ENCODE peak calls at places on chromosome 3, in seven cellular contexts. A is stimulated activated CD4-positive, alpha-beta T cell treated with anti-CD3 and anti-CD28 coated beads, Interleukin-2, amount 100 ng/mL, for 48 hours; L is posterior vena cava; Y is NCI-H146; C is Peyer's patch; Z is cardiac fibroblast; N is IMR-90. W is an unnamed sample.

GRCh38 chr3:119974666-119975065 is 119.6 kb downstream of the GSK3B start:
- DNase-seq in C (no peak), N (no peak), Z (no peak), A (no peak), Y (no peak), L (no peak), W (no peak)

GRCh38 chr3:105944721-105945120 is 75.9 kb upstream of the CBLB start:
- DNase-seq in Z (peak; percentile 37), Y (no peak), C (no peak), N (peak; percentile 88), A (no peak), L (no peak), W (no peak)

GRCh38 chr3:117192888-117193287 is 483.3 kb downstream of the TUSC7 start:
- DNase-seq in Z (no peak), A (no peak), Y (no peak), C (no peak), L (no peak), N (no peak), W (no peak)

GRCh38 chr3:7929319-7929889 is 572.2 kb upstream of the LMCD1 start:
- DNase-seq in N (no peak), C (no peak), L (no peak), A (no peak), Z (no peak), Y (no peak), W (no peak)

GRCh38 chr3:56190906-56191305 is 277.4 kb downstream of the ERC2 start:
- DNase-seq in N (no peak), Y (no peak), A (no peak), C (no peak), L (no peak), Z (no peak), W (no peak)

GRCh38 chr3:176919836-176920760 is 277.2 kb downstream of the TBL1XR1 start:
- DNase-seq in N (peak; percentile 94), A (no peak), Y (peak; percentile 95), L (no peak), Z (peak; percentile 57), C (no peak), W (no peak)

GRCh38 chr3:9750556-9751411 is 1.0 kb downstream of the OGG1 start:
- DNase-seq in L (no peak), N (peak; percentile 38), Y (no peak), C (peak; percentile 83), A (no peak), Z (no peak), W (no peak)

GRCh38 chr3:16383864-16384263 is 118.9 kb downstream of the OXNAD1 start:
- DNase-seq in L (no peak), Y (no peak), C (no peak), A (no peak), Z (no peak), N (no peak), W (no peak)

GRCh38 chr3:144341461-144341860 is 369.8 kb downstream of the DIPK2A start:
- DNase-seq in Z (no peak), C (no peak), L (no peak), A (no peak), Y (no peak), N (no peak), W (no peak)

GRCh38 chr3:59998040-59998439 is 948.2 kb upstream of the CFAP20DC start:
- DNase-seq in A (no peak), N (no peak), C (no peak), Z (no peak), L (no peak), Y (peak; percentile 5), W (no peak)

GRCh38 chr3:142844339-142844977 is 44.4 kb downstream of the PCOLCE2 start:
- DNase-seq in Z (peak; percentile 52), Y (peak; percentile 56), N (peak; percentile 38), A (no peak), C (no peak), L (no peak), W (no peak)

GRCh38 chr3:69182588-69183299 is 60.3 kb upstream of the LMOD3 start:
- DNase-seq in Z (peak; percentile 74), L (no peak), C (no peak), A (no peak), N (peak; percentile 81), Y (no peak), W (no peak)

GRCh38 chr3:102156426-102156825 is 278.4 kb upstream of the ZPLD1 start:
- DNase-seq in Y (no peak), C (no peak), L (no peak), N (peak; percentile 95), A (no peak), Z (peak; percentile 91), W (no peak)

GRCh38 chr3:101719604-101720185 is 4.7 kb upstream of the CEP97 start:
- DNase-seq in N (no peak), Y (no peak), Z (peak; percentile 12), L (no peak), A (no peak), C (no peak), W (no peak)

GRCh38 chr3:84487296-84487695 is 471.5 kb upstream of the CADM2 start:
- DNase-seq in L (no peak), N (no peak), Y (no peak), Z (no peak), C (no peak), A (no peak), W (no peak)

GRCh38 chr3:49198611-49199230 is 27.3 kb downstream of the KLHDC8B start:
- DNase-seq in Z (no peak), Y (no peak), C (no peak), A (no peak), L (peak; percentile 43), N (no peak), W (no peak)

GRCh38 chr3:33650495-33650894 is 67.6 kb downstream of the CLASP2 start:
- DNase-seq in N (no peak), Z (no peak), A (no peak), L (no peak), Y (no peak), C (no peak), W (no peak)

W was measured in spleen.